ENCODE peak calls at places on chromosomes 16 and 17, in seven cellular contexts. A is neural progenitor cell, V is transverse colon, O is lung, Y is uterus, E is upper lobe of right lung, N is cardiac muscle cell. H is an unnamed sample. For H3K4me1 and H3K27me3, the result is how much of the 10 kb centered on the place peaks cover.

GRCh38 chr16:89946515-89946914 is 2.0 kb upstream of the DEF8 start:
- DNase-seq in A (no peak), V (no peak), O (no peak), Y (no peak), E (no peak), N (no peak), H (no peak)

GRCh38 chr16:4609200-4610010 is 5.3 kb downstream of the UBALD1 start:
- DNase-seq in A (no peak), V (no peak), O (no peak), Y (no peak), E (no peak), N (no peak), H (no peak)

GRCh38 chr17:81838753-81839255 is 4.0 kb upstream of the PPP1R27 start:
- DNase-seq in A (no peak), V (no peak), O (no peak), Y (no peak), E (no peak), N (no peak), H (no peak)

GRCh38 chr16:81514041-81514559 is 69.5 kb downstream of the CMIP start:
- DNase-seq in A (no peak), V (no peak), O (no peak), Y (no peak), E (no peak), N (no peak), H (no peak)

GRCh38 chr17:52096056-52096455 is 62.5 kb downstream of the CA10 start:
- DNase-seq in A (no peak), V (no peak), O (no peak), Y (no peak), E (no peak), N (no peak), H (no peak)

GRCh38 chr16:82344157-82344556 is 174.1 kb upstream of the MPHOSPH6 start:
- DNase-seq in A (peak), V (no peak), O (no peak), Y (no peak), E (no peak), N (peak), H (peak)

GRCh38 chr17:59487161-59487873 is 78.1 kb upstream of the DHX40 start:
- DNase-seq in A (no peak), V (no peak), O (no peak), Y (no peak), E (no peak), N (no peak), H (no peak)

GRCh38 chr17:1577186-1577585 is 14.6 kb upstream of the PITPNA start:
- DNase-seq in A (no peak), V (peak), O (peak), Y (peak), E (peak), N (peak), H (no peak)

GRCh38 chr17:19336938-19337711 is 25.4 kb downstream of the B9D1 start:
- DNase-seq in A (peak), V (peak), O (no peak), Y (peak), E (peak), N (no peak), H (no peak)

GRCh38 chr16:77723108-77723514 is 797 bp downstream of the NUDT7 start:
- DNase-seq in A (no peak), V (peak), O (no peak), Y (peak), E (no peak), N (peak), H (no peak)

GRCh38 chr16:20726661-20727060 is 15.0 kb downstream of the THUMPD1 start:
- DNase-seq in A (no peak), V (no peak), O (peak), Y (no peak), E (no peak), N (no peak), H (no peak)

GRCh38 chr17:37833237-37833859 is 88.5 kb upstream of the HNF1B start:
- DNase-seq in A (no peak), V (peak), O (no peak), Y (no peak), E (no peak), N (no peak), H (no peak)

GRCh38 chr17:83100220-83100852 is 20.9 kb downstream of the METRNL start:
- DNase-seq in A (no peak), V (peak), O (no peak), Y (peak), E (no peak), N (no peak), H (no peak)

GRCh38 chr16:89434490-89434889 is 55.9 kb downstream of the ANKRD11 start:
- DNase-seq in A (no peak), V (no peak), O (no peak), Y (no peak), E (no peak), N (no peak), H (no peak)

GRCh38 chr17:49739662-49740271 is 24.2 kb downstream of the FAM117A start:
- DNase-seq in A (no peak), V (peak), O (peak), Y (peak), E (peak), N (peak), H (no peak)

GRCh38 chr16:80503144-80503543 is 37.6 kb upstream of the DYNLRB2 start:
- DNase-seq in A (no peak), V (no peak), O (no peak), Y (no peak), E (no peak), N (no peak), H (no peak)

GRCh38 chr16:86994651-86995171 is 322.5 kb downstream of the C16orf95 start:
- DNase-seq in A (peak), V (no peak), O (no peak), Y (no peak), E (no peak), N (peak), H (no peak)

GRCh38 chr17:72030067-72030899 is 90.5 kb upstream of the SOX9 start:
- DNase-seq in A (peak), V (peak), O (peak), Y (no peak), E (peak), N (peak), H (no peak)

GRCh38 chr16:89589241-89589926 is 13.8 kb downstream of the CPNE7 start:
- DNase-seq in A (no peak), V (no peak), O (no peak), Y (no peak), E (no peak), N (no peak), H (no peak)

GRCh38 chr17:66468241-66469087 is 166.1 kb downstream of the PRKCA start:
- DNase-seq in A (no peak), V (no peak), O (no peak), Y (no peak), E (no peak), N (peak), H (no peak)

GRCh38 chr16:78799429-78799828 is 700.0 kb downstream of the WWOX start:
- DNase-seq in A (no peak), V (no peak), O (no peak), Y (no peak), E (no peak), N (no peak), H (no peak)

GRCh38 chr16:68399456-68399855 is 48.9 kb downstream of the SMPD3 start:
- DNase-seq in A (no peak), V (no peak), O (no peak), Y (no peak), E (no peak), N (no peak), H (no peak)

GRCh38 chr16:68179196-68179795 is 56.6 kb downstream of the ESRP2 start:
- DNase-seq in A (no peak), V (no peak), O (no peak), Y (no peak), E (no peak), N (peak), H (no peak)

GRCh38 chr17:78771758-78772382 is 10.2 kb downstream of the CYTH1 start:
- DNase-seq in A (no peak), V (no peak), O (no peak), Y (no peak), E (no peak), N (no peak), H (no peak)

GRCh38 chr17:32525116-32525515 is 38.3 kb downstream of the CDK5R1 start:
- DNase-seq in A (no peak), V (no peak), O (no peak), Y (no peak), E (no peak), N (peak), H (no peak)

GRCh38 chr17:13581925-13582324 is 19.8 kb downstream of the HS3ST3A1 start:
- DNase-seq in A (no peak), V (no peak), O (no peak), Y (no peak), E (no peak), N (peak), H (no peak)

GRCh38 chr17:78559749-78560368 is 17.3 kb downstream of the DNAH17 start:
- DNase-seq in A (no peak), V (no peak), O (no peak), Y (no peak), E (peak), N (no peak), H (no peak)

GRCh38 chr16:30574678-30575077 is 3.2 kb upstream of the ZNF688 start:
- DNase-seq in A (no peak), V (no peak), O (no peak), Y (no peak), E (no peak), N (no peak), H (no peak)
- H3K4me1 ChIP-seq in A (under half), V (under half), O (under half), Y (under half), E (under half), N (under half), H (under half)

GRCh38 chr16:30032083-30032819 is 1.2 kb upstream of the TLCD3B start:
- DNase-seq in A (peak), V (peak), O (no peak), Y (no peak), E (no peak), N (peak), H (peak)

GRCh38 chr16:30030011-30030685 is 923 bp downstream of the TLCD3B start:
- DNase-seq in A (peak), V (no peak), O (no peak), Y (no peak), E (no peak), N (no peak), H (no peak)

GRCh38 chr16:30030841-30031413 is at the start of gene TLCD3B:
- DNase-seq in A (peak), V (no peak), O (no peak), Y (no peak), E (no peak), N (no peak), H (no peak)

GRCh38 chr16:30033270-30033669 is 2.2 kb upstream of the TLCD3B start:
- DNase-seq in A (no peak), V (no peak), O (no peak), Y (no peak), E (no peak), N (no peak), H (no peak)

GRCh38 chr16:30031477-30031918 is 427 bp upstream of the TLCD3B start:
- DNase-seq in A (no peak), V (no peak), O (no peak), Y (no peak), E (no peak), N (no peak), H (no peak)
- H3K4me3 ChIP-seq in A (peak), V (no peak), O (no peak), Y (no peak), E (no peak), N (no peak), H (no peak)

GRCh38 chr17:73541111-73541510 is 103.1 kb downstream of the SDK2 start:
- DNase-seq in A (no peak), V (no peak), O (no peak), Y (no peak), E (no peak), N (no peak), H (no peak)
- H3K27me3 ChIP-seq in A (under half), V (under half), O (under half), Y (under half), E (under half), N (under half), H (under half)

GRCh38 chr17:48570325-48571023 is 7.7 kb downstream of the HOXB4 start:
- DNase-seq in A (no peak), V (no peak), O (no peak), Y (no peak), E (no peak), N (no peak), H (no peak)
- H3K4me1 ChIP-seq in A (under half), V (under half), O (under half), Y (under half), E (under half), N (under half), H (under half)

GRCh38 chr16:84511180-84511800 is 6.8 kb upstream of the MEAK7 start:
- DNase-seq in A (peak), V (peak), O (peak), Y (peak), E (peak), N (peak), H (peak)
- H3K4me3 ChIP-seq in A (no peak), V (no peak), O (no peak), Y (no peak), E (no peak), N (no peak), H (no peak)

DNA sequence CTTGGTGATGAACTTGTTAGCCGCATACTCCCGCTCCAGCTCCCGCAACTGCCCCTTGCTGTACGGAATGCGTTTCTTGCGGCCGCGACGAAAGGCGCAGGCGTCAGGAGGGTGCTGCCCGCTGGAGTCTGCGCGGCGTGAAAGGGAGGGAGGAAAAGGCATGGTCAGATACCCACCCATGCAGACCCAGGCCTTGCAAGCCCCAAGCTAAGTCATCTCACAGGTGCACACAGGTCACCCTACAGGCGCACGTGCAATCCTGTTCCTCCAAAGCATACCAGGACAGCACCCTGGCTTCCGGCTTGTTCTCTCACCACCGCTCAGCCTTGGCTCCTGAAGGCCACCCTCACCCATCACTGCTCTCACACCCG is 1.6 kb downstream of the HOXB13 start:
- DNase-seq in A (no peak), V (no peak), O (no peak), Y (no peak), E (no peak), N (no peak), H (no peak)
- H3K27me3 ChIP-seq in A (half or more), V (half or more), O (under half), Y (half or more), E (half or more), N (half or more), H (under half)

GRCh38 chr17:45310380-45311324 is 6.2 kb downstream of the MAP3K14 start:
- DNase-seq in A (no peak), V (peak), O (no peak), Y (no peak), E (no peak), N (peak), H (no peak)

GRCh38 chr17:45308016-45308365 is 8.8 kb downstream of the MAP3K14 start:
- DNase-seq in A (no peak), V (no peak), O (no peak), Y (no peak), E (no peak), N (no peak), H (no peak)

GRCh38 chr17:45307290-45308015 is 9.4 kb downstream of the MAP3K14 start:
- DNase-seq in A (no peak), V (no peak), O (no peak), Y (peak), E (no peak), N (peak), H (no peak)

GRCh38 chr17:45309400-45309799 is 7.4 kb downstream of the MAP3K14 start:
- DNase-seq in A (no peak), V (no peak), O (no peak), Y (no peak), E (no peak), N (no peak), H (no peak)

GRCh38 chr17:45308840-45309239 is 8.0 kb downstream of the MAP3K14 start:
- DNase-seq in A (no peak), V (no peak), O (no peak), Y (no peak), E (no peak), N (no peak), H (no peak)
- H3K4me1 ChIP-seq in A (under half), V (half or more), O (half or more), Y (under half), E (half or more), N (under half), H (under half)

GRCh38 chr16:85378145-85379040 is 234.7 kb upstream of the GSE1 start:
- DNase-seq in A (no peak), V (no peak), O (no peak), Y (no peak), E (no peak), N (no peak), H (no peak)

GRCh38 chr16:85374571-85374872 is 238.6 kb upstream of the GSE1 start:
- DNase-seq in A (no peak), V (no peak), O (no peak), Y (no peak), E (no peak), N (no peak), H (no peak)

GRCh38 chr16:85375282-85375681 is 237.8 kb upstream of the GSE1 start:
- DNase-seq in A (no peak), V (no peak), O (no peak), Y (no peak), E (no peak), N (no peak), H (no peak)

GRCh38 chr16:85377388-85378144 is 235.6 kb upstream of the GSE1 start:
- DNase-seq in A (no peak), V (no peak), O (no peak), Y (no peak), E (no peak), N (peak), H (no peak)

DNA sequence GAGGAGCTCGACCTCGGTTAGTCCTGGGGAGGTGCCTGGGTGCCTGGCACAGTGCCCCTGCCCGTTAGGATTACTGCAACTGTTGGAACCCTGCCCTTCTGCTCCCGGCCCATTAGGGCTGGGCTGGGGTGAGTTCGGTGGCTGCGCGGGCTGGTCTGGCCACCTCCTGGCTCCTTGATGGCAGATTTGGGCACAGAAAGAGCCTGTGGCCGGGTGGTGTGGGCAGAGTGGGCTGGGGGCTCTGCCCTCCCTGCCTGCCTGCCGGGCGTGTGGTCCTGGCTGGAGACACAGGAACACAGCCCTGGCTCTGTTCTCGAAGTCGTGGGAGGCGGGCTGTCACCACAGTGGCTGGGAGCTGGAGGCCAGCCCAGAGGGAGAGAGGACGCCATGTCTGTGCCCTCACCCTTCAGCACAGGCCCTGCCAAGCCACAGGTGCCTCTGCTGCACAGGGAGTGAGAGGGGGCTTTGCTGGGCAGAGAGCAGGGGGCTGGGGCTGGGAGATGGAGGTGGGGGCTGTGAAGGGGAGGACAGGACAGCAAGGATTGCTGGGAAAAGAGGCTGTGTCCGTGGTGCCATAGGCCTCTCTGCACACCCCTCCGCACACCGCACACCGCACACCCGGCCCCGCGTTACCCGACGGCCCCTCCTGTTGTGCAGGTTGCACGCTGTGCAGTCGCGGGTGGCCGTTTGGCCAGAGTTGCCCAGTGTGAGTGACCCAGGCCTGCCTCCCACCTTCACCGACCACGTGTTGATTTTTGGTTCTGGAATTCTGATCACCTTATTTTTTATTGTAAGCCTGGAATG is 236.6 kb upstream of the GSE1 start:
- DNase-seq in A (no peak), V (peak), O (no peak), Y (no peak), E (no peak), N (no peak), H (no peak)
- H3K4me3 ChIP-seq in A (no peak), V (no peak), O (no peak), Y (no peak), E (no peak), N (no peak), H (no peak)

GRCh38 chr17:48577946-48578615 is at the start of gene HOXB4:
- DNase-seq in A (peak), V (peak), O (peak), Y (peak), E (no peak), N (no peak), H (peak)

GRCh38 chr17:48578616-48579560 is 738 bp upstream of the HOXB4 start:
- DNase-seq in A (no peak), V (no peak), O (no peak), Y (no peak), E (no peak), N (no peak), H (peak)

GRCh38 chr17:48576479-48577309 is 1.5 kb downstream of the HOXB4 start:
- DNase-seq in A (peak), V (no peak), O (no peak), Y (no peak), E (no peak), N (peak), H (peak)

GRCh38 chr17:48575673-48576478 is 2.3 kb downstream of the HOXB4 start:
- DNase-seq in A (peak), V (no peak), O (no peak), Y (no peak), E (no peak), N (no peak), H (no peak)

DNA sequence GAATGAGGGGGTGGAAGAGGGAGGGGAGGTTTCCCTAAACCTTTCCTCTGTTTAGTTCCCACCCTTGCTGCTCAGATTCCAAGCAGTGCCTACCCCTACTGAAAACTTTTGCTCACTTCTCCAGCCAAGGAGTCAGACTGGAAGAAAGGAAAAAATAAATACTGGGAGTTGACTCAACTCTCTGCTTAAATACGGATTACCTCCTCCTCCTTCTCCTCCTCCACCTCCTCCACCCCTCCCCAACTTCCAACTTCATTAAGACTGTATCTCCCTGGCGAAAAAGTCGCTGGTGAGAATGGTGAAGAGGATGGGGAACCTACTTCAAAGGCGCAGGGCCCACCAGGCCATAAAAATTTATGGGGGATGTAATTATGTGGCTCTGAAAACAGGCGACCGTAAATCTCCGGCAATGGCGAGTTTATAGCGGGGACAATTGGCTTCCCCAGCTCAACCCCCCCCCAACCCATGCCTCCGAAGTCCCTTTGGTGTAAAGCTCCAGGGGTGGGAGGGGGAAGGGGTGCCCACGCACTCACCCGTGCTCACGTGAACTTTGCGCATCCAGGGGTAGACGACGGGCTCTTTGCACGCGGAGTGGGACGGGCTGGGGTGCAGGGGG is 712 bp downstream of the HOXB4 start:
- DNase-seq in A (no peak), V (no peak), O (no peak), Y (no peak), E (no peak), N (no peak), H (peak)
- H3K27me3 ChIP-seq in A (half or more), V (under half), O (under half), Y (under half), E (half or more), N (half or more), H (under half)

DNA sequence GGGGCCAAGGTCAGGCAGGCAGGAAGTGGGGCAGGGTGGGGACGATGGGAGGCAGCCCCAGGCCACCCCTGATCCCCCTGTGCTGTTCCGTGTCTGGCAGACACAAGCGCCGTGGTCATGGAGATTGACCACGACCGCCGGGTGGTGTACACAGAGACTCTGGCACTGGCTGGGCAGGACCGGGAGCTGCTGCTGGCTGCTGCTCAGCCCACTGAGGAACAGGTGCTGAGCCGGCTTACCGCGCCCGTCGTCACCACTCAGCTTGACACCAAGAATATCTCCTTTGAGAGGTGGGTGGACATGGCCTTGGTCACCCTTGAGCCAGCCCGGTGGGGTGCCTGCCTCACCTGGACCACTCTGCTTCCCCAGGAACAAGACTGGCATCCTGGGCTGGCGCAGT is 13.7 kb downstream of the CORO6 start:
- DNase-seq in A (no peak), V (no peak), O (no peak), Y (no peak), E (peak), N (no peak), H (no peak)
- H3K4me1 ChIP-seq in A (under half), V (under half), O (under half), Y (under half), E (under half), N (under half), H (under half)

H was measured in HAP-1.